ENCODE peak calls at places on chromosomes 3 and 15, in eight cellular contexts. Q is fibroblast of the conjunctiva, N is GM03348, M is COR-L47, T is AG10803, W is GM04504, R is HT-29, C is non-pigmented ciliary epithelial cell. Y is an unnamed sample.

GRCh38 chr3:16245613-16246012 is 19.1 kb downstream of the DPH3 start:
- DNase-seq in W (no peak), C (no peak), N (no peak), T (no peak), M (no peak), Q (no peak), R (no peak), Y (no peak)

GRCh38 chr3:134104031-134104430 is 74.3 kb upstream of the SLCO2A1 start:
- DNase-seq in C (no peak), Q (no peak), N (peak; percentile 31), R (no peak), M (no peak), W (no peak), T (no peak), Y (peak; percentile 20)

GRCh38 chr3:194176274-194176991 is 40.5 kb downstream of the HES1 start:
- DNase-seq in N (no peak), R (no peak), C (no peak), Q (no peak), W (no peak), T (no peak), M (no peak), Y (peak; percentile 20)

GRCh38 chr3:126053513-126053912 is 30.4 kb downstream of the SLC41A3 start:
- DNase-seq in M (no peak), C (no peak), R (peak; percentile 21), W (no peak), Q (no peak), T (no peak), N (no peak), Y (peak; percentile 41)

GRCh38 chr3:76724075-76724474 is 315.8 kb upstream of the ROBO2 start:
- DNase-seq in C (no peak), Q (no peak), T (no peak), N (no peak), W (no peak), R (no peak), M (no peak), Y (no peak)

GRCh38 chr3:175585898-175586297 is 726.8 kb downstream of the NAALADL2 start:
- DNase-seq in Q (peak; percentile 1), R (peak; percentile 16), W (no peak), N (peak; percentile 25), T (peak; percentile 34), M (no peak), C (peak; percentile 36), Y (peak; percentile 84)

GRCh38 chr3:10353160-10353559 is 32.2 kb upstream of the SEC13 start:
- DNase-seq in T (no peak), N (no peak), C (no peak), Q (no peak), R (no peak), M (no peak), W (no peak), Y (no peak)

GRCh38 chr3:172096881-172097420 is 57.6 kb downstream of the FNDC3B start:
- DNase-seq in M (no peak), N (peak; percentile 44), C (peak; percentile 46), T (peak; percentile 67), Q (peak; percentile 36), R (peak; percentile 64), W (no peak), Y (peak; percentile 82)

GRCh38 chr3:30693470-30694120 is 87.2 kb downstream of the TGFBR2 start:
- DNase-seq in R (peak; percentile 71), C (peak; percentile 44), N (peak; percentile 78), M (peak; percentile 43), T (peak; percentile 74), Q (peak; percentile 71), W (peak; percentile 35), Y (peak; percentile 75)

GRCh38 chr15:63487076-63487757 is 17.2 kb upstream of the USP3 start:
- DNase-seq in Q (no peak), W (no peak), N (peak; percentile 88), T (peak; percentile 68), M (no peak), R (peak; percentile 92), C (no peak), Y (peak; percentile 76)

GRCh38 chr3:106193876-106194275 is 325.1 kb upstream of the CBLB start:
- DNase-seq in T (peak; percentile 60), M (no peak), R (no peak), W (peak; percentile 51), N (peak; percentile 30), Q (no peak), C (no peak), Y (peak; percentile 63)

GRCh38 chr15:58929891-58930416 is 3.5 kb downstream of the SLTM start:
- DNase-seq in M (no peak), W (no peak), N (no peak), Q (no peak), C (no peak), T (no peak), R (no peak), Y (no peak)

GRCh38 chr15:61327019-61327631 is 98.0 kb upstream of the RORA start:
- DNase-seq in N (no peak), Q (no peak), T (no peak), M (peak; percentile 93), C (no peak), W (no peak), R (no peak), Y (no peak)

GRCh38 chr15:75904241-75904631 is 558 bp downstream of the FBXO22 start:
- DNase-seq in T (peak; percentile 40), R (peak; percentile 72), N (peak; percentile 47), M (peak; percentile 34), C (no peak), W (no peak), Q (no peak), Y (peak; percentile 49)

GRCh38 chr3:36058404-36059035 is 321.8 kb upstream of the STAC start:
- DNase-seq in W (no peak), C (no peak), R (no peak), T (no peak), N (no peak), M (no peak), Q (no peak), Y (no peak)

GRCh38 chr3:14508505-14508819 is 31.7 kb downstream of the GRIP2 start:
- DNase-seq in W (no peak), M (no peak), R (no peak), T (no peak), C (no peak), N (no peak), Q (no peak), Y (no peak)

GRCh38 chr15:74199293-74199645 is 3.3 kb downstream of the STRA6 start:
- DNase-seq in M (no peak), W (no peak), T (no peak), N (no peak), Q (no peak), C (no peak), R (no peak), Y (no peak)

GRCh38 chr15:45428491-45428890 is 50.1 kb upstream of the GATM start:
- DNase-seq in W (no peak), M (no peak), R (no peak), Q (no peak), T (no peak), N (no peak), C (no peak), Y (no peak)

GRCh38 chr15:90620379-90621134 is 90.8 kb downstream of the CRTC3 start:
- DNase-seq in N (no peak), C (no peak), T (no peak), Q (no peak), R (no peak), M (no peak), W (no peak), Y (no peak)

GRCh38 chr3:33440578-33441321 is 545 bp upstream of the UBP1 start:
- DNase-seq in R (peak; percentile 97), C (peak; percentile 100), Q (peak; percentile 100), T (peak; percentile 100), W (peak; percentile 100), N (peak; percentile 98), M (peak; percentile 95), Y (peak; percentile 100)

GRCh38 chr15:74417230-74417629 is 16.5 kb downstream of the SEMA7A start:
- DNase-seq in Q (peak; percentile 27), N (peak; percentile 82), T (peak; percentile 68), C (no peak), M (no peak), W (peak; percentile 65), R (no peak), Y (peak; percentile 33)

GRCh38 chr3:151169700-151170224 is 33.3 kb downstream of the GPR171 start:
- DNase-seq in R (no peak), M (no peak), C (no peak), W (no peak), T (peak; percentile 30), Q (no peak), N (peak; percentile 62), Y (no peak)

GRCh38 chr15:91942676-91943417 is 89.3 kb downstream of the SLCO3A1 start:
- DNase-seq in N (peak; percentile 81), T (peak; percentile 92), M (peak; percentile 34), R (peak; percentile 60), W (peak; percentile 79), C (no peak), Q (peak; percentile 93), Y (peak; percentile 39)

GRCh38 chr3:45225465-45226205 is 452 bp downstream of the TMEM158 start:
- DNase-seq in W (no peak), M (no peak), C (no peak), Q (no peak), T (peak; percentile 27), R (no peak), N (peak; percentile 53), Y (peak; percentile 46)

GRCh38 chr3:14274999-14275961 is 96.7 kb downstream of the LSM3 start:
- DNase-seq in W (no peak), R (no peak), M (no peak), Q (no peak), C (no peak), T (no peak), N (no peak), Y (no peak)

Y was measured in iris pigment epithelial cell.